ENCODE peak calls at places on chromosomes 7 and 10, in eight cellular contexts. E, B, F, T, V, Y, L and J are unnamed samples.

GRCh38 chr10:43026039-43026973 is 50.6 kb upstream of the RET start:
- DNase-seq in F (no peak), B (no peak), T (no peak), E (no peak), V (no peak), L (no peak), Y (no peak), J (no peak)

GRCh38 chr10:94524146-94524545 is 21.4 kb upstream of the HELLS start:
- DNase-seq in T (no peak), L (no peak), Y (peak; percentile 64), F (no peak), V (no peak), E (peak; percentile 44), B (no peak), J (no peak)

GRCh38 chr10:120735773-120736371 is 115.3 kb upstream of the WDR11 start:
- DNase-seq in V (no peak), Y (peak; percentile 12), B (no peak), T (no peak), E (peak; percentile 63), L (peak; percentile 5), F (no peak), J (no peak)

GRCh38 chr10:59995862-59996261 is 89.5 kb upstream of the CCDC6 start:
- DNase-seq in L (no peak), F (no peak), E (peak; percentile 18), B (no peak), Y (no peak), T (no peak), V (no peak), J (no peak)

GRCh38 chr10:130924138-130924819 is 387.2 kb downstream of the TCERG1L start:
- DNase-seq in V (no peak), T (peak; percentile 4), Y (no peak), E (no peak), L (no peak), F (peak; percentile 47), B (no peak), J (no peak)

GRCh38 chr10:70331486-70332268 is 47.9 kb upstream of the NPFFR1 start:
- DNase-seq in B (peak; percentile 93), E (peak; percentile 96), T (peak; percentile 39), V (peak; percentile 63), F (no peak), Y (peak; percentile 93), L (peak; percentile 84), J (peak; percentile 85)

GRCh38 chr10:128641998-128642397 is 515.8 kb upstream of the MKI67 start:
- DNase-seq in V (no peak), Y (no peak), B (no peak), F (no peak), L (no peak), E (no peak), T (no peak), J (no peak)

GRCh38 chr7:32150039-32150438 is 79.8 kb upstream of the PDE1C start:
- DNase-seq in V (peak; percentile 69), T (no peak), B (no peak), L (no peak), F (no peak), E (no peak), Y (no peak), J (no peak)

GRCh38 chr7:23235688-23236280 is 10.8 kb upstream of the GPNMB start:
- DNase-seq in Y (peak; percentile 35), L (peak; percentile 14), T (no peak), E (peak; percentile 74), B (no peak), V (peak; percentile 33), F (no peak), J (no peak)

GRCh38 chr10:86225098-86225782 is 141.4 kb downstream of the GRID1 start:
- DNase-seq in T (no peak), V (no peak), F (no peak), E (peak; percentile 21), Y (peak; percentile 55), L (no peak), B (peak; percentile 1), J (no peak)

GRCh38 chr7:99457050-99457645 is 8.8 kb downstream of the ATP5MF start:
- DNase-seq in Y (no peak), E (no peak), B (no peak), L (no peak), V (no peak), F (no peak), T (no peak), J (no peak)

GRCh38 chr10:23078114-23078513 is 17.3 kb upstream of the MSRB2 start:
- DNase-seq in F (no peak), V (no peak), B (no peak), E (no peak), Y (no peak), L (no peak), T (no peak), J (no peak)

GRCh38 chr7:2156756-2157472 is 75.8 kb downstream of the MAD1L1 start:
- DNase-seq in V (no peak), Y (no peak), L (no peak), T (no peak), E (no peak), F (no peak), B (no peak), J (no peak)

GRCh38 chr7:24819916-24820689 is 62.8 kb upstream of the GSDME start:
- DNase-seq in L (peak; percentile 74), T (peak; percentile 91), B (peak; percentile 79), V (peak; percentile 86), E (peak; percentile 95), F (peak; percentile 83), Y (peak; percentile 90), J (peak; percentile 75)

GRCh38 chr7:70700055-70700934 is 431.6 kb upstream of the GALNT17 start:
- DNase-seq in T (no peak), B (no peak), L (no peak), F (no peak), Y (no peak), V (no peak), E (no peak), J (no peak)

GRCh38 chr7:27459729-27460048 is 203.0 kb downstream of the HIBADH start:
- DNase-seq in Y (no peak), T (no peak), V (no peak), B (peak; percentile 40), E (peak; percentile 7), L (no peak), F (no peak), J (no peak)

GRCh38 chr7:22651534-22652243 is 75.3 kb upstream of the IL6 start:
- DNase-seq in B (peak; percentile 69), Y (peak; percentile 83), V (no peak), F (no peak), L (no peak), E (peak; percentile 64), T (no peak), J (no peak)

GRCh38 chr10:29897999-29898716 is 161.2 kb downstream of the JCAD start:
- DNase-seq in L (no peak), B (no peak), Y (no peak), V (no peak), F (no peak), E (no peak), T (no peak), J (no peak)

GRCh38 chr10:62577666-62578291 is 203.6 kb downstream of the ZNF365 start:
- DNase-seq in Y (peak; percentile 86), B (peak; percentile 70), T (no peak), F (no peak), V (no peak), E (peak; percentile 58), L (no peak), J (no peak)
- TF ChIP-seq CTCF in Y (no peak), B (no peak), T (no peak), F (no peak), V (no peak), E (no peak), L (no peak), J (no peak)

GRCh38 chr7:110850239-110850638 is 240.7 kb upstream of the LRRN3 start:
- DNase-seq in V (no peak), F (no peak), L (no peak), T (no peak), Y (no peak), B (no peak), E (no peak), J (no peak)
- TF ChIP-seq CTCF in V (no peak), F (no peak), L (no peak), T (no peak), Y (no peak), B (no peak), E (no peak), J (no peak)

GRCh38 chr10:79352035-79352595 is 4.8 kb downstream of the PPIF start:
- DNase-seq in E (no peak), V (no peak), L (no peak), T (no peak), Y (no peak), F (no peak), B (no peak), J (no peak)
- TF ChIP-seq CTCF in E (no peak), V (no peak), L (no peak), T (no peak), Y (no peak), F (no peak), B (no peak), J (no peak)

DNA sequence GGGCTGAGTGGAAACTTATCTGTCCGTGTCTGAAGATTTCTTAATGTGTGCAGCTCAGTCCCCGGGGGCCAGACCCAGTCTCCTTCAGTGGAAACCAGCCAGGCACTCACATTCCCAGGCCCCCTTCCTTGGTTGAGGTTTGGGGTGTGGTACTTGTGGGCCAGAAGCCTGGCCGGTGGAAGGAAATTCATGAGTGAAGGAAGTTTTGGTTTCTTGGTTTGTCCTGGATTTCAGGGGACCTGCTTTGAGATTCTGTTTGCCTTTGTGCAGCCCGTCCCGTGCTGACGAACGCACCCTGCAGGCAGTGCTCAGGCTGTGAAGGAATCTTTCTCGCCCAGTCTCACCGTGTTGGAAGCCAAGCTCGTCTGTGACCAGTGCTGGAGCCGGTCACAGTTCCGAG is 2.9 kb downstream of the INPP5A start:
- DNase-seq in E (peak; percentile 51), V (peak; percentile 43), L (no peak), F (no peak), Y (peak; percentile 29), B (peak; percentile 45), T (no peak), J (no peak)
- TF ChIP-seq CTCF in E (peak; percentile 58), V (no peak), L (no peak), F (peak; percentile 20), Y (peak; percentile 27), B (peak; percentile 57), T (no peak), J (peak; percentile 47)

DNA sequence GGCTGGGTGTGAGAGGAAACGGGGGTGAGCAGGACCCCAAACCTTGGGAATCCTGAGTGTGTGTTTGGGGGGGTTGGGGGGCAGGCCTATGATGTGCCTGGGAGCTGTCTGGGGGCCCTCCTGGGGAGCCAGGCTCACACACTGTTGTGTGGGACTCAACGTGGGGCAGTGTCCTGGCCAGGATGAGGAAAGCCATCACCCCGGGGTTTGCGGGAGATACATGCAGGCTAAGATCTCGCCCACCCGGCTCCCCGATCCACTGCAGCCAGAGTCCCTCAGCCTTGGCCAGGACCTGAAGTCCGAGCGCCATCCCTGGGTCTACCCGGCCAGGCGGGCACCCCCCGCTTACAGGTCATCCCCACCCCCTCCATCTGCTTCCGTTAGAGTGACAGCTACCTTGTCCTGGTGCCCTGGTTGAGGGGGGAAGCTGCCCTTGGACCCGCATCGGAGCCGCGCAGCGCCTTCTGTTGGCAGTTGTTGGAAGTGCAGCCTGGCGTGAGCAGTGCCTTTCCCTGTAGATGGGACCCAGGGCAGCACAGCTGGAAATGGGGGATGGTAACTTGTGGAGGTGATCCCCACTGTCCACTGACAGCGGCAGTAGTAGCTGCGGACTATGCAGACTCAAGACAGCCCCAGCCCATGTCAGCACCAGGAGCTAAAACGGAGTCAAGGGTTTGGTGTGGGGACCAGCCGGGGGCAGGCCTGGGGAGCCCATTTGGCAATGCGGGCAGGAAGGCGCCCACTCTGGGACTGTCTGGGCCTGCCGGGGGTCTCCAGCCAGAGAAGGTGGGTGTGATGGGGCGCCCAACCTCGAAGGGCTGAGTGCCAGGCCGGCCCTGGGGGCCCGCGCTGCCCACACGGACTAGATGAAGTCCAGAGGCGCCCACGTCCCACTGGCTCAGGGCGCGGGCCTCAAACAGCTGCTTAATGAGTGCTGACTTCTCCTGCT is 885.6 kb upstream of the ZNF722 start:
- DNase-seq in V (no peak), T (no peak), L (no peak), B (no peak), Y (no peak), E (no peak), F (no peak), J (no peak)
- TF ChIP-seq CTCF in V (no peak), T (no peak), L (no peak), B (no peak), Y (no peak), E (no peak), F (no peak), J (no peak)